ENCODE peak calls at places on chromosomes 7 and 10, in ten cellular contexts. One of them, this sample, is unnamed.

GRCh38 chr7:129843982-129844840 is 108.5 kb downstream of the UBE2H start:
- DNase-seq in activated CD8-positive, alpha-beta memory T cell treated with anti-CD3 and anti-CD28 coated beads, Interleukin-2, amount 10 ng/mL, durations not matched to agents 7 days and 5 days: peak
- DNase-seq in PC-9: no peak
- DNase-seq in NCI-H2171: no peak
- DNase-seq in cardiac septum: no peak
- DNase-seq in cardiac muscle cell: no peak
- DNase-seq in H9: no peak
- DNase-seq in ecto neural progenitor cell: no peak
- DNase-seq in HFFc6: no peak
- DNase-seq in stimulated activated CD4-positive, alpha-beta T cell treated with anti-CD3 and anti-CD28 coated beads, Interleukin-2, amount 100 ng/mL, for 24 hours: no peak
- DNase-seq in this sample: no peak

GRCh38 chr7:102395620-102395957 is 574 bp upstream of the PRKRIP1 start:
- DNase-seq in NCI-H2171: no peak
- DNase-seq in stimulated activated CD4-positive, alpha-beta T cell treated with anti-CD3 and anti-CD28 coated beads, Interleukin-2, amount 100 ng/mL, for 24 hours: no peak
- DNase-seq in activated CD8-positive, alpha-beta memory T cell treated with anti-CD3 and anti-CD28 coated beads, Interleukin-2, amount 10 ng/mL, durations not matched to agents 7 days and 5 days: no peak
- DNase-seq in HFFc6: peak
- DNase-seq in H9: no peak
- DNase-seq in PC-9: no peak
- DNase-seq in cardiac septum: no peak
- DNase-seq in ecto neural progenitor cell: no peak
- DNase-seq in cardiac muscle cell: peak
- DNase-seq in this sample: no peak

GRCh38 chr7:159125944-159126248 is 18.8 kb downstream of the VIPR2 start:
- DNase-seq in HFFc6: no peak
- DNase-seq in cardiac septum: no peak
- DNase-seq in PC-9: no peak
- DNase-seq in H9: peak
- DNase-seq in NCI-H2171: no peak
- DNase-seq in activated CD8-positive, alpha-beta memory T cell treated with anti-CD3 and anti-CD28 coated beads, Interleukin-2, amount 10 ng/mL, durations not matched to agents 7 days and 5 days: no peak
- DNase-seq in ecto neural progenitor cell: no peak
- DNase-seq in stimulated activated CD4-positive, alpha-beta T cell treated with anti-CD3 and anti-CD28 coated beads, Interleukin-2, amount 100 ng/mL, for 24 hours: no peak
- DNase-seq in cardiac muscle cell: no peak
- DNase-seq in this sample: no peak

GRCh38 chr10:29486466-29486865 is 148.3 kb downstream of the SVIL start:
- DNase-seq in PC-9: no peak
- DNase-seq in stimulated activated CD4-positive, alpha-beta T cell treated with anti-CD3 and anti-CD28 coated beads, Interleukin-2, amount 100 ng/mL, for 24 hours: peak
- DNase-seq in H9: no peak
- DNase-seq in HFFc6: no peak
- DNase-seq in ecto neural progenitor cell: no peak
- DNase-seq in activated CD8-positive, alpha-beta memory T cell treated with anti-CD3 and anti-CD28 coated beads, Interleukin-2, amount 10 ng/mL, durations not matched to agents 7 days and 5 days: no peak
- DNase-seq in cardiac muscle cell: no peak
- DNase-seq in NCI-H2171: no peak
- DNase-seq in cardiac septum: no peak
- DNase-seq in this sample: no peak

GRCh38 chr10:128063736-128064614 is 62.2 kb downstream of the MKI67 start:
- DNase-seq in cardiac muscle cell: no peak
- DNase-seq in cardiac septum: peak
- DNase-seq in ecto neural progenitor cell: no peak
- DNase-seq in HFFc6: no peak
- DNase-seq in H9: no peak
- DNase-seq in activated CD8-positive, alpha-beta memory T cell treated with anti-CD3 and anti-CD28 coated beads, Interleukin-2, amount 10 ng/mL, durations not matched to agents 7 days and 5 days: no peak
- DNase-seq in NCI-H2171: no peak
- DNase-seq in stimulated activated CD4-positive, alpha-beta T cell treated with anti-CD3 and anti-CD28 coated beads, Interleukin-2, amount 100 ng/mL, for 24 hours: peak
- DNase-seq in PC-9: no peak
- DNase-seq in this sample: no peak

GRCh38 chr10:13617146-13617545 is 30.4 kb downstream of the PRPF18 start:
- DNase-seq in H9: no peak
- DNase-seq in cardiac muscle cell: no peak
- DNase-seq in NCI-H2171: no peak
- DNase-seq in ecto neural progenitor cell: no peak
- DNase-seq in activated CD8-positive, alpha-beta memory T cell treated with anti-CD3 and anti-CD28 coated beads, Interleukin-2, amount 10 ng/mL, durations not matched to agents 7 days and 5 days: no peak
- DNase-seq in cardiac septum: no peak
- DNase-seq in PC-9: no peak
- DNase-seq in HFFc6: peak
- DNase-seq in stimulated activated CD4-positive, alpha-beta T cell treated with anti-CD3 and anti-CD28 coated beads, Interleukin-2, amount 100 ng/mL, for 24 hours: no peak
- DNase-seq in this sample: no peak

GRCh38 chr7:133061357-133061756 is 20.5 kb downstream of the CHCHD3 start:
- DNase-seq in cardiac muscle cell: peak
- DNase-seq in ecto neural progenitor cell: no peak
- DNase-seq in stimulated activated CD4-positive, alpha-beta T cell treated with anti-CD3 and anti-CD28 coated beads, Interleukin-2, amount 100 ng/mL, for 24 hours: no peak
- DNase-seq in HFFc6: no peak
- DNase-seq in cardiac septum: no peak
- DNase-seq in H9: no peak
- DNase-seq in activated CD8-positive, alpha-beta memory T cell treated with anti-CD3 and anti-CD28 coated beads, Interleukin-2, amount 10 ng/mL, durations not matched to agents 7 days and 5 days: no peak
- DNase-seq in PC-9: no peak
- DNase-seq in NCI-H2171: peak
- DNase-seq in this sample: peak

GRCh38 chr10:38146579-38147333 is 52.6 kb downstream of the ZNF37A start:
- DNase-seq in stimulated activated CD4-positive, alpha-beta T cell treated with anti-CD3 and anti-CD28 coated beads, Interleukin-2, amount 100 ng/mL, for 24 hours: no peak
- DNase-seq in cardiac muscle cell: no peak
- DNase-seq in cardiac septum: no peak
- DNase-seq in HFFc6: no peak
- DNase-seq in NCI-H2171: no peak
- DNase-seq in ecto neural progenitor cell: no peak
- DNase-seq in PC-9: no peak
- DNase-seq in activated CD8-positive, alpha-beta memory T cell treated with anti-CD3 and anti-CD28 coated beads, Interleukin-2, amount 10 ng/mL, durations not matched to agents 7 days and 5 days: no peak
- DNase-seq in H9: no peak
- DNase-seq in this sample: no peak

GRCh38 chr10:132421377-132422168 is 24.6 kb downstream of the PWWP2B start:
- DNase-seq in stimulated activated CD4-positive, alpha-beta T cell treated with anti-CD3 and anti-CD28 coated beads, Interleukin-2, amount 100 ng/mL, for 24 hours: no peak
- DNase-seq in NCI-H2171: no peak
- DNase-seq in PC-9: peak
- DNase-seq in ecto neural progenitor cell: no peak
- DNase-seq in cardiac muscle cell: peak
- DNase-seq in activated CD8-positive, alpha-beta memory T cell treated with anti-CD3 and anti-CD28 coated beads, Interleukin-2, amount 10 ng/mL, durations not matched to agents 7 days and 5 days: peak
- DNase-seq in cardiac septum: peak
- DNase-seq in H9: no peak
- DNase-seq in HFFc6: peak
- DNase-seq in this sample: no peak

GRCh38 chr10:20551761-20552160 is 345.4 kb downstream of the NEBL start:
- DNase-seq in stimulated activated CD4-positive, alpha-beta T cell treated with anti-CD3 and anti-CD28 coated beads, Interleukin-2, amount 100 ng/mL, for 24 hours: no peak
- DNase-seq in H9: no peak
- DNase-seq in NCI-H2171: no peak
- DNase-seq in cardiac septum: no peak
- DNase-seq in PC-9: no peak
- DNase-seq in activated CD8-positive, alpha-beta memory T cell treated with anti-CD3 and anti-CD28 coated beads, Interleukin-2, amount 10 ng/mL, durations not matched to agents 7 days and 5 days: no peak
- DNase-seq in cardiac muscle cell: no peak
- DNase-seq in ecto neural progenitor cell: no peak
- DNase-seq in HFFc6: no peak
- DNase-seq in this sample: no peak

GRCh38 chr10:94549221-94549620 is 3.6 kb downstream of the HELLS start:
- DNase-seq in ecto neural progenitor cell: no peak
- DNase-seq in activated CD8-positive, alpha-beta memory T cell treated with anti-CD3 and anti-CD28 coated beads, Interleukin-2, amount 10 ng/mL, durations not matched to agents 7 days and 5 days: no peak
- DNase-seq in NCI-H2171: no peak
- DNase-seq in stimulated activated CD4-positive, alpha-beta T cell treated with anti-CD3 and anti-CD28 coated beads, Interleukin-2, amount 100 ng/mL, for 24 hours: no peak
- DNase-seq in cardiac muscle cell: no peak
- DNase-seq in HFFc6: no peak
- DNase-seq in cardiac septum: no peak
- DNase-seq in H9: no peak
- DNase-seq in PC-9: no peak
- DNase-seq in this sample: no peak

GRCh38 chr7:18499407-18500197 is 4.1 kb downstream of the HDAC9 start:
- DNase-seq in H9: no peak
- DNase-seq in stimulated activated CD4-positive, alpha-beta T cell treated with anti-CD3 and anti-CD28 coated beads, Interleukin-2, amount 100 ng/mL, for 24 hours: no peak
- DNase-seq in ecto neural progenitor cell: no peak
- DNase-seq in cardiac muscle cell: no peak
- DNase-seq in NCI-H2171: no peak
- DNase-seq in cardiac septum: no peak
- DNase-seq in activated CD8-positive, alpha-beta memory T cell treated with anti-CD3 and anti-CD28 coated beads, Interleukin-2, amount 10 ng/mL, durations not matched to agents 7 days and 5 days: no peak
- DNase-seq in HFFc6: no peak
- DNase-seq in PC-9: peak
- DNase-seq in this sample: no peak

GRCh38 chr10:82378146-82378545 is 503.2 kb downstream of the NRG3 start:
- DNase-seq in NCI-H2171: peak
- DNase-seq in ecto neural progenitor cell: no peak
- DNase-seq in H9: no peak
- DNase-seq in stimulated activated CD4-positive, alpha-beta T cell treated with anti-CD3 and anti-CD28 coated beads, Interleukin-2, amount 100 ng/mL, for 24 hours: no peak
- DNase-seq in activated CD8-positive, alpha-beta memory T cell treated with anti-CD3 and anti-CD28 coated beads, Interleukin-2, amount 10 ng/mL, durations not matched to agents 7 days and 5 days: no peak
- DNase-seq in cardiac muscle cell: peak
- DNase-seq in PC-9: no peak
- DNase-seq in HFFc6: no peak
- DNase-seq in cardiac septum: no peak
- DNase-seq in this sample: peak

GRCh38 chr10:125982256-125982948 is 86.0 kb downstream of the FANK1 start:
- DNase-seq in NCI-H2171: peak
- DNase-seq in HFFc6: peak
- DNase-seq in H9: peak
- DNase-seq in activated CD8-positive, alpha-beta memory T cell treated with anti-CD3 and anti-CD28 coated beads, Interleukin-2, amount 10 ng/mL, durations not matched to agents 7 days and 5 days: peak
- DNase-seq in ecto neural progenitor cell: peak
- DNase-seq in cardiac septum: no peak
- DNase-seq in cardiac muscle cell: peak
- DNase-seq in PC-9: peak
- DNase-seq in stimulated activated CD4-positive, alpha-beta T cell treated with anti-CD3 and anti-CD28 coated beads, Interleukin-2, amount 100 ng/mL, for 24 hours: no peak
- DNase-seq in this sample: peak

GRCh38 chr10:74213571-74214162 is 62.6 kb downstream of the ADK start:
- DNase-seq in activated CD8-positive, alpha-beta memory T cell treated with anti-CD3 and anti-CD28 coated beads, Interleukin-2, amount 10 ng/mL, durations not matched to agents 7 days and 5 days: peak
- DNase-seq in stimulated activated CD4-positive, alpha-beta T cell treated with anti-CD3 and anti-CD28 coated beads, Interleukin-2, amount 100 ng/mL, for 24 hours: peak
- DNase-seq in cardiac muscle cell: peak
- DNase-seq in NCI-H2171: no peak
- DNase-seq in HFFc6: peak
- DNase-seq in H9: no peak
- DNase-seq in ecto neural progenitor cell: no peak
- DNase-seq in PC-9: peak
- DNase-seq in cardiac septum: no peak
- DNase-seq in this sample: no peak

GRCh38 chr10:131676971-131677421 is 223.8 kb upstream of the PPP2R2D start:
- DNase-seq in H9: peak
- DNase-seq in ecto neural progenitor cell: peak
- DNase-seq in stimulated activated CD4-positive, alpha-beta T cell treated with anti-CD3 and anti-CD28 coated beads, Interleukin-2, amount 100 ng/mL, for 24 hours: no peak
- DNase-seq in PC-9: no peak
- DNase-seq in activated CD8-positive, alpha-beta memory T cell treated with anti-CD3 and anti-CD28 coated beads, Interleukin-2, amount 10 ng/mL, durations not matched to agents 7 days and 5 days: no peak
- DNase-seq in cardiac muscle cell: no peak
- DNase-seq in cardiac septum: no peak
- DNase-seq in NCI-H2171: no peak
- DNase-seq in HFFc6: no peak
- DNase-seq in this sample: no peak

GRCh38 chr10:16521311-16522016 is at the start of gene C1QL3:
- DNase-seq in NCI-H2171: no peak
- DNase-seq in activated CD8-positive, alpha-beta memory T cell treated with anti-CD3 and anti-CD28 coated beads, Interleukin-2, amount 10 ng/mL, durations not matched to agents 7 days and 5 days: peak
- DNase-seq in HFFc6: no peak
- DNase-seq in stimulated activated CD4-positive, alpha-beta T cell treated with anti-CD3 and anti-CD28 coated beads, Interleukin-2, amount 100 ng/mL, for 24 hours: peak
- DNase-seq in PC-9: no peak
- DNase-seq in ecto neural progenitor cell: peak
- DNase-seq in cardiac muscle cell: peak
- DNase-seq in cardiac septum: no peak
- DNase-seq in H9: peak
- DNase-seq in this sample: no peak

GRCh38 chr7:29345590-29345989 is 151.0 kb downstream of the CHN2 start:
- DNase-seq in cardiac septum: no peak
- DNase-seq in stimulated activated CD4-positive, alpha-beta T cell treated with anti-CD3 and anti-CD28 coated beads, Interleukin-2, amount 100 ng/mL, for 24 hours: peak
- DNase-seq in NCI-H2171: no peak
- DNase-seq in H9: peak
- DNase-seq in ecto neural progenitor cell: peak
- DNase-seq in cardiac muscle cell: peak
- DNase-seq in activated CD8-positive, alpha-beta memory T cell treated with anti-CD3 and anti-CD28 coated beads, Interleukin-2, amount 10 ng/mL, durations not matched to agents 7 days and 5 days: peak
- DNase-seq in HFFc6: no peak
- DNase-seq in PC-9: no peak
- DNase-seq in this sample: no peak

GRCh38 chr10:32949221-32949678 is 8.8 kb downstream of the ITGB1 start:
- DNase-seq in H9: no peak
- DNase-seq in stimulated activated CD4-positive, alpha-beta T cell treated with anti-CD3 and anti-CD28 coated beads, Interleukin-2, amount 100 ng/mL, for 24 hours: no peak
- DNase-seq in NCI-H2171: no peak
- DNase-seq in ecto neural progenitor cell: no peak
- DNase-seq in activated CD8-positive, alpha-beta memory T cell treated with anti-CD3 and anti-CD28 coated beads, Interleukin-2, amount 10 ng/mL, durations not matched to agents 7 days and 5 days: no peak
- DNase-seq in cardiac septum: no peak
- DNase-seq in HFFc6: no peak
- DNase-seq in cardiac muscle cell: no peak
- DNase-seq in PC-9: no peak
- DNase-seq in this sample: no peak

GRCh38 chr10:118251791-118252190 is 90.3 kb downstream of the FAM204A start:
- DNase-seq in ecto neural progenitor cell: no peak
- DNase-seq in HFFc6: no peak
- DNase-seq in activated CD8-positive, alpha-beta memory T cell treated with anti-CD3 and anti-CD28 coated beads, Interleukin-2, amount 10 ng/mL, durations not matched to agents 7 days and 5 days: no peak
- DNase-seq in cardiac septum: no peak
- DNase-seq in NCI-H2171: no peak
- DNase-seq in stimulated activated CD4-positive, alpha-beta T cell treated with anti-CD3 and anti-CD28 coated beads, Interleukin-2, amount 100 ng/mL, for 24 hours: no peak
- DNase-seq in cardiac muscle cell: no peak
- DNase-seq in PC-9: no peak
- DNase-seq in H9: no peak
- DNase-seq in this sample: no peak

GRCh38 chr7:139034855-139035587 is 821 bp downstream of the ZC3HAV1L start:
- DNase-seq in H9: peak
- DNase-seq in HFFc6: no peak
- DNase-seq in PC-9: no peak
- DNase-seq in activated CD8-positive, alpha-beta memory T cell treated with anti-CD3 and anti-CD28 coated beads, Interleukin-2, amount 10 ng/mL, durations not matched to agents 7 days and 5 days: peak
- DNase-seq in cardiac septum: peak
- DNase-seq in stimulated activated CD4-positive, alpha-beta T cell treated with anti-CD3 and anti-CD28 coated beads, Interleukin-2, amount 100 ng/mL, for 24 hours: peak
- DNase-seq in ecto neural progenitor cell: no peak
- DNase-seq in NCI-H2171: peak
- DNase-seq in cardiac muscle cell: no peak
- DNase-seq in this sample: no peak